ENCODE peak calls at places on chromosomes 12 and 14, in six cellular contexts. F is fibroblast of the aortic adventitia; Y is ascending aorta; I is effector memory CD4-positive, alpha-beta T cell; T is spleen; E is pancreas. S is an unnamed sample.

GRCh38 chr12:105221588-105222325 is 14.2 kb downstream of the APPL2 start:
- DNase-seq in F (no peak), Y (no peak), I (no peak), T (no peak), E (no peak), S (no peak)

GRCh38 chr12:43287991-43288390 is 264.0 kb downstream of the ADAMTS20 start:
- DNase-seq in F (no peak), Y (no peak), I (no peak), T (no peak), E (no peak), S (no peak)

GRCh38 chr14:61454545-61454944 is 133.2 kb downstream of the PRKCH start:
- DNase-seq in F (no peak), Y (no peak), I (no peak), T (no peak), E (peak), S (no peak)

GRCh38 chr12:27828196-27828595 is 48.2 kb upstream of the MANSC4 start:
- DNase-seq in F (no peak), Y (no peak), I (no peak), T (no peak), E (no peak), S (no peak)

GRCh38 chr12:114684098-114684869 is at the start of gene TBX3:
- DNase-seq in F (peak), Y (peak), I (no peak), T (peak), E (peak), S (peak)

GRCh38 chr12:86228656-86229055 is 27.5 kb downstream of the MGAT4C start:
- DNase-seq in F (peak), Y (no peak), I (no peak), T (no peak), E (no peak), S (no peak)

GRCh38 chr12:292186-292585 is 29.6 kb upstream of the SLC6A13 start:
- DNase-seq in F (no peak), Y (no peak), I (no peak), T (no peak), E (no peak), S (no peak)

GRCh38 chr14:68110989-68111704 is 291.6 kb downstream of the RAD51B start:
- DNase-seq in F (no peak), Y (no peak), I (no peak), T (no peak), E (no peak), S (peak)

GRCh38 chr14:83255727-83256090 is 1722.1 kb upstream of the SEL1L start:
- DNase-seq in F (no peak), Y (no peak), I (no peak), T (no peak), E (no peak), S (no peak)

GRCh38 chr14:88421286-88421685 is 35.8 kb downstream of the SPATA7 start:
- DNase-seq in F (peak), Y (no peak), I (no peak), T (no peak), E (no peak), S (no peak)

GRCh38 chr14:38256358-38256840 is 506 bp upstream of the CLEC14A start:
- DNase-seq in F (peak), Y (no peak), I (no peak), T (no peak), E (no peak), S (no peak)
- H3K4me3 ChIP-seq in F (no peak), Y (peak), I (peak), T (peak), E (no peak), S (no peak)

DNA sequence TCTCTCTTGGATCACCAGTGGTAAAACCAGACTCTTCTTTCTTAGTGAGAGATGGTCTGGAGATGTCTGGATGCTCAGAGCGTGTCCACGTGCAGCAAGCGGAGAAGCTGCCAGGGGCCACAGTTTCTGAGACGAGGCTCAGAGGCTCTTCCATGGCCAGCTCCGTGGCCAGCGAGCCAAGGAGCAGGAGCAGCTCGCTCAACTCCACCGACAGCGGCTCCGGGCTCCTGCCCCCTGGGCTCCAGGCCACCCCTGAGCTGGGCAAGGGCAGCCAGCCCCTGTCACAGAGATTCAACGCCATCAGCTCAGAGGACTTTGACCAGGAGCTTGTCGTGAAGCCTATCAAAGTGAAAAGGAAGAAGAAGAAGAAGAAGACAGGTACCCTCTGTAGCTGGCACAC is 69.0 kb downstream of the TECPR2 start:
- DNase-seq in F (no peak), Y (no peak), I (no peak), T (no peak), E (no peak), S (no peak)
- H3K4me3 ChIP-seq in F (no peak), Y (no peak), I (no peak), T (no peak), E (no peak), S (no peak)

DNA sequence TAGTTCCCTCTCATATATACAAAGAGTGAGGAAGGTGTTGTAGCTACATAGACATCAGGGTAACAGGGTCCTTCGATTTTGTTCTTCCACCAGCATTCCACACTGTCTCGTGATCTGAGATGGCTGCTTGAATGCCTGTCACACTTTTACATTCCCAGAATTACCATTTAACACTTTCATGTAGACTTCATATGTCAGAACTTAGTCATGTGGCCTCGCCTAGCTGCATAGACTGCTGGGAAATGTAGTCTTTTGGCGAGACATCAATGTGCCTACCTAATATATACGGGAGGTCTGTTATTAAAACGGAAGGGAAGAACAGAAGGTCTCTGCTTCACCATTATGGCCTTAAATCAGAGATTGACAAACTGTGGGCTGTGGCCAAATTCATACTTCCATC is 11.1 kb upstream of the HRK start:
- DNase-seq in F (no peak), Y (no peak), I (no peak), T (no peak), E (no peak), S (no peak)
- H3K4me3 ChIP-seq in F (no peak), Y (no peak), I (no peak), T (no peak), E (no peak), S (no peak)

DNA sequence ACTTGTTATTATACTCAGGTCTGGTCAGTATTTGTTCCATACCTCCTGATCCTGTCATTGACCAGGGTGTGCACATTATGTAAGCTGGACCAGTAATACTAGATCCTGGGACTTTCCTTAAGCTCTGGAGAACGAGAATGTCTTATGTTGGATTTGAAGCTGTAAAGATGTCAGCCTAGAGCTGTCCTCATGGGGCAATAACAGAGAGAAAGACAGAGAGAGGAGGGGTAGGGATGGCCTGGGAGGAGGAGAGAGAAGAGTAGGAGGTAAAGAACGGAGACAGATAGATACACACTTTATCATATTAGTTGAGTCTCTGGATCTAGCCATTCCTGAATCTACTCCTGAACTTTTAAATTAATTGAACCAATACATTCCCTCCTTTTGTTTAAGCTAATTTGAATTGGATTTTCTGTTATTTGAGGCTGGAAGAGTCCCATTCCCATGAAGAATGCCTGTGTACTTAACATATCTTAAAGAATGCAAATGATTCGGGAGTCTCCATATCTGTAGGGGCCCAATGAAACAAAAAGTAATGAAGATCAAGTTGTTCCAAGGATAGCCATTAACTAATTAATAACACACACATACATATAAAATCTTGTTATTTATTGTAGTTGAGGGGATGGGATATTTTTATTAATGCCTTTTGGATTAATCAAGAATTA is 55.9 kb downstream of the PLEKHA5 start:
- DNase-seq in F (no peak), Y (no peak), I (no peak), T (no peak), E (no peak), S (no peak)
- H3K4me3 ChIP-seq in F (no peak), Y (no peak), I (no peak), T (no peak), E (no peak), S (no peak)

GRCh38 chr14:86088156-86088555 is 558.2 kb downstream of the FLRT2 start:
- DNase-seq in F (no peak), Y (no peak), I (no peak), T (no peak), E (no peak), S (no peak)

GRCh38 chr14:86086962-86087361 is 557.0 kb downstream of the FLRT2 start:
- DNase-seq in F (no peak), Y (no peak), I (no peak), T (no peak), E (no peak), S (no peak)

GRCh38 chr14:86087377-86087776 is 557.4 kb downstream of the FLRT2 start:
- DNase-seq in F (no peak), Y (no peak), I (no peak), T (no peak), E (no peak), S (no peak)

DNA sequence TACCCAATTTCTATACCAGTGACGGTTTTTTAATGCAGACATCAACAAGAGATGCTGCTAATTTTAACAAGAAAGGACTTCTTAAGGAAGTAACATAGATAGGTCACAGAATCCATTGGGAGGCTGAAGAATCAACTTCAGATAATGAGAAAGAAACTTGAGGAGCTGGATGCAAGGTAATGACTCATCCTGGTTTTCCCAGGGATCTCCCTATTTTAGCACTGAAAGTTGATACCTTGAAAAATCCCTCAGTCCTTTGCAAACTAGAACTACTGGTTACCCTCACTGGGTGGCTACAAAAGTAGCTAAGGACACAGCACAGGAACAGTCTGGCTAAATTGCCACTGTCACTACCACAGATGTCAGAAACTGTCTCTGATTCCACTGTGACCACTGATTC is 561.9 kb downstream of the FLRT2 start:
- DNase-seq in F (no peak), Y (no peak), I (no peak), T (no peak), E (no peak), S (no peak)
- H3K4me3 ChIP-seq in F (no peak), Y (no peak), I (no peak), T (no peak), E (no peak), S (no peak)